ENCODE peak calls at places on chromosome 2, in five cellular contexts. One of them, this sample, is unnamed.

GRCh38 chr2:46858697-46859080 is 56.9 kb downstream of the MCFD2 start:
- DNase-seq in foreskin fibroblast: peak; percentile 88
- DNase-seq in NCI-H2081: no peak
- DNase-seq in stimulated activated CD8-positive, alpha-beta memory T cell treated with anti-CD3 and anti-CD28 coated beads, Interleukin-12 subunit alpha, Interleukin-12 subunit beta, amount 100 ng/mL, for 4 hours: no peak
- DNase-seq in GM04503: peak; percentile 100
- DNase-seq in this sample: no peak

GRCh38 chr2:230602562-230603230 is 109.9 kb upstream of the CAB39 start:
- DNase-seq in stimulated activated CD8-positive, alpha-beta memory T cell treated with anti-CD3 and anti-CD28 coated beads, Interleukin-12 subunit alpha, Interleukin-12 subunit beta, amount 100 ng/mL, for 4 hours: peak; percentile 46
- DNase-seq in NCI-H2081: no peak
- DNase-seq in GM04503: no peak
- DNase-seq in foreskin fibroblast: no peak
- DNase-seq in this sample: peak; percentile 88

GRCh38 chr2:164816900-164817299 is 24.7 kb downstream of the COBLL1 start:
- DNase-seq in NCI-H2081: no peak
- DNase-seq in stimulated activated CD8-positive, alpha-beta memory T cell treated with anti-CD3 and anti-CD28 coated beads, Interleukin-12 subunit alpha, Interleukin-12 subunit beta, amount 100 ng/mL, for 4 hours: no peak
- DNase-seq in foreskin fibroblast: no peak
- DNase-seq in GM04503: no peak
- DNase-seq in this sample: no peak

GRCh38 chr2:220465700-220466099 is 838.3 kb downstream of the SLC4A3 start:
- DNase-seq in GM04503: no peak
- DNase-seq in stimulated activated CD8-positive, alpha-beta memory T cell treated with anti-CD3 and anti-CD28 coated beads, Interleukin-12 subunit alpha, Interleukin-12 subunit beta, amount 100 ng/mL, for 4 hours: no peak
- DNase-seq in foreskin fibroblast: no peak
- DNase-seq in NCI-H2081: no peak
- DNase-seq in this sample: no peak

GRCh38 chr2:974054-974453 is 23.4 kb downstream of the SNTG2 start:
- DNase-seq in GM04503: no peak
- DNase-seq in stimulated activated CD8-positive, alpha-beta memory T cell treated with anti-CD3 and anti-CD28 coated beads, Interleukin-12 subunit alpha, Interleukin-12 subunit beta, amount 100 ng/mL, for 4 hours: no peak
- DNase-seq in foreskin fibroblast: no peak
- DNase-seq in NCI-H2081: no peak
- DNase-seq in this sample: no peak

GRCh38 chr2:71385008-71385407 is 53.4 kb downstream of the ZNF638 start:
- DNase-seq in NCI-H2081: no peak
- DNase-seq in GM04503: peak; percentile 50
- DNase-seq in foreskin fibroblast: peak; percentile 72
- DNase-seq in stimulated activated CD8-positive, alpha-beta memory T cell treated with anti-CD3 and anti-CD28 coated beads, Interleukin-12 subunit alpha, Interleukin-12 subunit beta, amount 100 ng/mL, for 4 hours: no peak
- DNase-seq in this sample: no peak

GRCh38 chr2:33289961-33290360 is 186.5 kb upstream of the RASGRP3 start:
- DNase-seq in foreskin fibroblast: no peak
- DNase-seq in stimulated activated CD8-positive, alpha-beta memory T cell treated with anti-CD3 and anti-CD28 coated beads, Interleukin-12 subunit alpha, Interleukin-12 subunit beta, amount 100 ng/mL, for 4 hours: no peak
- DNase-seq in NCI-H2081: no peak
- DNase-seq in GM04503: no peak
- DNase-seq in this sample: no peak

GRCh38 chr2:208265371-208265806 is 666 bp upstream of the PIKFYVE start:
- DNase-seq in foreskin fibroblast: no peak
- DNase-seq in NCI-H2081: peak; percentile 46
- DNase-seq in GM04503: peak; percentile 9
- DNase-seq in stimulated activated CD8-positive, alpha-beta memory T cell treated with anti-CD3 and anti-CD28 coated beads, Interleukin-12 subunit alpha, Interleukin-12 subunit beta, amount 100 ng/mL, for 4 hours: no peak
- DNase-seq in this sample: no peak

GRCh38 chr2:117933884-117934354 is 80.0 kb downstream of the CCDC93 start:
- DNase-seq in foreskin fibroblast: no peak
- DNase-seq in GM04503: no peak
- DNase-seq in stimulated activated CD8-positive, alpha-beta memory T cell treated with anti-CD3 and anti-CD28 coated beads, Interleukin-12 subunit alpha, Interleukin-12 subunit beta, amount 100 ng/mL, for 4 hours: no peak
- DNase-seq in NCI-H2081: no peak
- DNase-seq in this sample: no peak

GRCh38 chr2:215537621-215538020 is 101.8 kb upstream of the FN1 start:
- DNase-seq in NCI-H2081: no peak
- DNase-seq in foreskin fibroblast: peak; percentile 86
- DNase-seq in GM04503: peak; percentile 81
- DNase-seq in stimulated activated CD8-positive, alpha-beta memory T cell treated with anti-CD3 and anti-CD28 coated beads, Interleukin-12 subunit alpha, Interleukin-12 subunit beta, amount 100 ng/mL, for 4 hours: no peak
- DNase-seq in this sample: no peak

GRCh38 chr2:35931626-35932025 is 424.0 kb upstream of the CRIM1 start:
- DNase-seq in GM04503: no peak
- DNase-seq in foreskin fibroblast: no peak
- DNase-seq in stimulated activated CD8-positive, alpha-beta memory T cell treated with anti-CD3 and anti-CD28 coated beads, Interleukin-12 subunit alpha, Interleukin-12 subunit beta, amount 100 ng/mL, for 4 hours: no peak
- DNase-seq in NCI-H2081: no peak
- DNase-seq in this sample: no peak

GRCh38 chr2:224041554-224041953 is 2.5 kb upstream of the SERPINE2 start:
- DNase-seq in foreskin fibroblast: no peak
- DNase-seq in stimulated activated CD8-positive, alpha-beta memory T cell treated with anti-CD3 and anti-CD28 coated beads, Interleukin-12 subunit alpha, Interleukin-12 subunit beta, amount 100 ng/mL, for 4 hours: no peak
- DNase-seq in GM04503: no peak
- DNase-seq in NCI-H2081: no peak
- DNase-seq in this sample: no peak

GRCh38 chr2:240225116-240225515 is 84.7 kb upstream of the OTOS start:
- DNase-seq in GM04503: no peak
- DNase-seq in foreskin fibroblast: no peak
- DNase-seq in NCI-H2081: no peak
- DNase-seq in stimulated activated CD8-positive, alpha-beta memory T cell treated with anti-CD3 and anti-CD28 coated beads, Interleukin-12 subunit alpha, Interleukin-12 subunit beta, amount 100 ng/mL, for 4 hours: no peak
- DNase-seq in this sample: no peak

GRCh38 chr2:227406177-227407031 is 18.7 kb upstream of the SCYGR1 start:
- DNase-seq in stimulated activated CD8-positive, alpha-beta memory T cell treated with anti-CD3 and anti-CD28 coated beads, Interleukin-12 subunit alpha, Interleukin-12 subunit beta, amount 100 ng/mL, for 4 hours: no peak
- DNase-seq in foreskin fibroblast: peak; percentile 90
- DNase-seq in GM04503: peak; percentile 93
- DNase-seq in NCI-H2081: peak; percentile 93
- DNase-seq in this sample: no peak

GRCh38 chr2:55581875-55582547 is 35.4 kb downstream of the PPP4R3B start:
- DNase-seq in GM04503: no peak
- DNase-seq in NCI-H2081: no peak
- DNase-seq in stimulated activated CD8-positive, alpha-beta memory T cell treated with anti-CD3 and anti-CD28 coated beads, Interleukin-12 subunit alpha, Interleukin-12 subunit beta, amount 100 ng/mL, for 4 hours: no peak
- DNase-seq in foreskin fibroblast: no peak
- DNase-seq in this sample: no peak

GRCh38 chr2:73078457-73079411 is 7.2 kb upstream of the SFXN5 start:
- DNase-seq in stimulated activated CD8-positive, alpha-beta memory T cell treated with anti-CD3 and anti-CD28 coated beads, Interleukin-12 subunit alpha, Interleukin-12 subunit beta, amount 100 ng/mL, for 4 hours: no peak
- DNase-seq in NCI-H2081: no peak
- DNase-seq in GM04503: no peak
- DNase-seq in foreskin fibroblast: no peak
- DNase-seq in this sample: no peak

GRCh38 chr2:23209059-23209458 is 175.9 kb upstream of the KLHL29 start:
- DNase-seq in NCI-H2081: no peak
- DNase-seq in foreskin fibroblast: no peak
- DNase-seq in GM04503: no peak
- DNase-seq in stimulated activated CD8-positive, alpha-beta memory T cell treated with anti-CD3 and anti-CD28 coated beads, Interleukin-12 subunit alpha, Interleukin-12 subunit beta, amount 100 ng/mL, for 4 hours: no peak
- DNase-seq in this sample: peak; percentile 27

GRCh38 chr2:26292646-26293045 is 47.9 kb downstream of the HADHB start:
- DNase-seq in foreskin fibroblast: peak; percentile 26
- DNase-seq in GM04503: no peak
- DNase-seq in stimulated activated CD8-positive, alpha-beta memory T cell treated with anti-CD3 and anti-CD28 coated beads, Interleukin-12 subunit alpha, Interleukin-12 subunit beta, amount 100 ng/mL, for 4 hours: no peak
- DNase-seq in NCI-H2081: no peak
- DNase-seq in this sample: no peak

GRCh38 chr2:241114836-241115235 is 12.7 kb upstream of the MTERF4 start:
- DNase-seq in stimulated activated CD8-positive, alpha-beta memory T cell treated with anti-CD3 and anti-CD28 coated beads, Interleukin-12 subunit alpha, Interleukin-12 subunit beta, amount 100 ng/mL, for 4 hours: no peak
- DNase-seq in foreskin fibroblast: no peak
- DNase-seq in GM04503: no peak
- DNase-seq in NCI-H2081: no peak
- DNase-seq in this sample: no peak

GRCh38 chr2:46984642-46985476 is 69.3 kb upstream of the MCFD2 start:
- DNase-seq in NCI-H2081: no peak
- DNase-seq in foreskin fibroblast: peak; percentile 95
- DNase-seq in GM04503: peak; percentile 96
- DNase-seq in stimulated activated CD8-positive, alpha-beta memory T cell treated with anti-CD3 and anti-CD28 coated beads, Interleukin-12 subunit alpha, Interleukin-12 subunit beta, amount 100 ng/mL, for 4 hours: no peak
- DNase-seq in this sample: peak; percentile 63

GRCh38 chr2:46010925-46011490 is 286.2 kb upstream of the EPAS1 start:
- DNase-seq in foreskin fibroblast: no peak
- DNase-seq in stimulated activated CD8-positive, alpha-beta memory T cell treated with anti-CD3 and anti-CD28 coated beads, Interleukin-12 subunit alpha, Interleukin-12 subunit beta, amount 100 ng/mL, for 4 hours: no peak
- DNase-seq in GM04503: no peak
- DNase-seq in NCI-H2081: peak; percentile 48
- DNase-seq in this sample: no peak

GRCh38 chr2:229713371-229714079 is 830 bp downstream of the DNER start:
- DNase-seq in NCI-H2081: peak; percentile 61
- DNase-seq in stimulated activated CD8-positive, alpha-beta memory T cell treated with anti-CD3 and anti-CD28 coated beads, Interleukin-12 subunit alpha, Interleukin-12 subunit beta, amount 100 ng/mL, for 4 hours: no peak
- DNase-seq in foreskin fibroblast: no peak
- DNase-seq in GM04503: no peak
- DNase-seq in this sample: peak; percentile 23

GRCh38 chr2:100948965-100949364 is 53.1 kb upstream of the RPL31 start:
- DNase-seq in NCI-H2081: no peak
- DNase-seq in foreskin fibroblast: no peak
- DNase-seq in GM04503: no peak
- DNase-seq in stimulated activated CD8-positive, alpha-beta memory T cell treated with anti-CD3 and anti-CD28 coated beads, Interleukin-12 subunit alpha, Interleukin-12 subunit beta, amount 100 ng/mL, for 4 hours: no peak
- DNase-seq in this sample: no peak

GRCh38 chr2:72145658-72146329 is 1.9 kb downstream of the CYP26B1 start:
- DNase-seq in stimulated activated CD8-positive, alpha-beta memory T cell treated with anti-CD3 and anti-CD28 coated beads, Interleukin-12 subunit alpha, Interleukin-12 subunit beta, amount 100 ng/mL, for 4 hours: no peak
- DNase-seq in GM04503: no peak
- DNase-seq in NCI-H2081: no peak
- DNase-seq in foreskin fibroblast: no peak
- DNase-seq in this sample: no peak

GRCh38 chr2:26442707-26443106 is 35.2 kb downstream of the OTOF start:
- DNase-seq in foreskin fibroblast: no peak
- DNase-seq in NCI-H2081: no peak
- DNase-seq in GM04503: no peak
- DNase-seq in stimulated activated CD8-positive, alpha-beta memory T cell treated with anti-CD3 and anti-CD28 coated beads, Interleukin-12 subunit alpha, Interleukin-12 subunit beta, amount 100 ng/mL, for 4 hours: no peak
- DNase-seq in this sample: no peak

GRCh38 chr2:242029422-242030225 is 160.1 kb downstream of the RTP5 start:
- DNase-seq in stimulated activated CD8-positive, alpha-beta memory T cell treated with anti-CD3 and anti-CD28 coated beads, Interleukin-12 subunit alpha, Interleukin-12 subunit beta, amount 100 ng/mL, for 4 hours: no peak
- DNase-seq in foreskin fibroblast: no peak
- DNase-seq in NCI-H2081: no peak
- DNase-seq in GM04503: no peak
- DNase-seq in this sample: no peak

GRCh38 chr2:10536569-10537133 is 88.5 kb upstream of the ODC1 start:
- DNase-seq in GM04503: no peak
- DNase-seq in foreskin fibroblast: no peak
- DNase-seq in NCI-H2081: peak; percentile 23
- DNase-seq in stimulated activated CD8-positive, alpha-beta memory T cell treated with anti-CD3 and anti-CD28 coated beads, Interleukin-12 subunit alpha, Interleukin-12 subunit beta, amount 100 ng/mL, for 4 hours: no peak
- DNase-seq in this sample: no peak

GRCh38 chr2:240635998-240636547 is 10.8 kb downstream of the GPR35 start:
- DNase-seq in stimulated activated CD8-positive, alpha-beta memory T cell treated with anti-CD3 and anti-CD28 coated beads, Interleukin-12 subunit alpha, Interleukin-12 subunit beta, amount 100 ng/mL, for 4 hours: no peak
- DNase-seq in NCI-H2081: no peak
- DNase-seq in foreskin fibroblast: no peak
- DNase-seq in GM04503: no peak
- DNase-seq in this sample: no peak

GRCh38 chr2:95020275-95021014 is 5.1 kb upstream of the MAL start:
- DNase-seq in NCI-H2081: no peak
- DNase-seq in foreskin fibroblast: no peak
- DNase-seq in stimulated activated CD8-positive, alpha-beta memory T cell treated with anti-CD3 and anti-CD28 coated beads, Interleukin-12 subunit alpha, Interleukin-12 subunit beta, amount 100 ng/mL, for 4 hours: no peak
- DNase-seq in GM04503: no peak
- DNase-seq in this sample: no peak

GRCh38 chr2:85071096-85071495 is 62.1 kb upstream of the TCF7L1 start:
- DNase-seq in GM04503: no peak
- DNase-seq in NCI-H2081: no peak
- DNase-seq in stimulated activated CD8-positive, alpha-beta memory T cell treated with anti-CD3 and anti-CD28 coated beads, Interleukin-12 subunit alpha, Interleukin-12 subunit beta, amount 100 ng/mL, for 4 hours: no peak
- DNase-seq in foreskin fibroblast: no peak
- DNase-seq in this sample: no peak

GRCh38 chr2:108215794-108216211 is 24.0 kb upstream of the SULT1C3 start:
- DNase-seq in GM04503: no peak
- DNase-seq in stimulated activated CD8-positive, alpha-beta memory T cell treated with anti-CD3 and anti-CD28 coated beads, Interleukin-12 subunit alpha, Interleukin-12 subunit beta, amount 100 ng/mL, for 4 hours: no peak
- DNase-seq in NCI-H2081: peak; percentile 38
- DNase-seq in foreskin fibroblast: no peak
- DNase-seq in this sample: no peak

GRCh38 chr2:37780097-37780676 is 108.7 kb upstream of the CDC42EP3 start:
- DNase-seq in stimulated activated CD8-positive, alpha-beta memory T cell treated with anti-CD3 and anti-CD28 coated beads, Interleukin-12 subunit alpha, Interleukin-12 subunit beta, amount 100 ng/mL, for 4 hours: no peak
- DNase-seq in foreskin fibroblast: no peak
- DNase-seq in GM04503: no peak
- DNase-seq in NCI-H2081: no peak
- DNase-seq in this sample: no peak

GRCh38 chr2:113245276-113245711 is 33.4 kb downstream of the PAX8 start:
- DNase-seq in stimulated activated CD8-positive, alpha-beta memory T cell treated with anti-CD3 and anti-CD28 coated beads, Interleukin-12 subunit alpha, Interleukin-12 subunit beta, amount 100 ng/mL, for 4 hours: no peak
- DNase-seq in GM04503: no peak
- DNase-seq in NCI-H2081: no peak
- DNase-seq in foreskin fibroblast: no peak
- DNase-seq in this sample: no peak

GRCh38 chr2:37892436-37893114 is 32.5 kb upstream of the RMDN2 start:
- DNase-seq in foreskin fibroblast: no peak
- DNase-seq in NCI-H2081: no peak
- DNase-seq in stimulated activated CD8-positive, alpha-beta memory T cell treated with anti-CD3 and anti-CD28 coated beads, Interleukin-12 subunit alpha, Interleukin-12 subunit beta, amount 100 ng/mL, for 4 hours: no peak
- DNase-seq in GM04503: no peak
- DNase-seq in this sample: peak; percentile 49